ENCODE peak calls at places on chromosomes 12 and 14, in six cellular contexts. J, X, V, W, N and D are unnamed samples. For H3K4me1, the result is how much of the 10 kb centered on the place peaks cover.

GRCh38 chr14:60346706-60347105 is 97.7 kb downstream of the PPM1A start:
- DNase-seq in J (no peak), X (no peak), V (no peak), W (no peak), N (no peak), D (no peak)

GRCh38 chr12:94100254-94100653 is 48.1 kb upstream of the PLXNC1 start:
- DNase-seq in J (peak), X (no peak), V (no peak), W (no peak), N (no peak), D (no peak)

GRCh38 chr12:106301611-106302321 is 767 bp upstream of the TCP11L2 start:
- DNase-seq in J (no peak), X (peak), V (no peak), W (peak), N (peak), D (peak)

GRCh38 chr14:71711131-71711530 is 221.1 kb upstream of the RGS6 start:
- DNase-seq in J (no peak), X (no peak), V (no peak), W (no peak), N (no peak), D (no peak)

GRCh38 chr14:65462411-65462810 is 49.9 kb downstream of the FUT8 start:
- DNase-seq in J (no peak), X (no peak), V (no peak), W (no peak), N (no peak), D (no peak)

GRCh38 chr12:122166422-122167327 is 7.3 kb downstream of the IL31 start:
- DNase-seq in J (no peak), X (no peak), V (no peak), W (no peak), N (no peak), D (no peak)

GRCh38 chr14:49954171-49954631 is 61.3 kb downstream of the ARF6 start:
- DNase-seq in J (peak), X (no peak), V (no peak), W (peak), N (no peak), D (no peak)

GRCh38 chr12:96234591-96235496 is 40.7 kb downstream of the ELK3 start:
- DNase-seq in J (no peak), X (no peak), V (no peak), W (no peak), N (no peak), D (no peak)

GRCh38 chr12:6319446-6319845 is 9.0 kb downstream of the PLEKHG6 start:
- DNase-seq in J (peak), X (no peak), V (no peak), W (no peak), N (no peak), D (no peak)

GRCh38 chr12:112905451-112906089 is 1.2 kb upstream of the OAS1 start:
- DNase-seq in J (no peak), X (no peak), V (no peak), W (no peak), N (no peak), D (no peak)

GRCh38 chr14:105503296-105503640 is 12.2 kb downstream of the TEDC1 start:
- DNase-seq in J (peak), X (no peak), V (no peak), W (no peak), N (no peak), D (no peak)

GRCh38 chr12:25960176-25960575 is 1.7 kb downstream of the RASSF8 start:
- DNase-seq in J (no peak), X (no peak), V (no peak), W (no peak), N (peak), D (no peak)

GRCh38 chr12:43917896-43918295 is 82.0 kb downstream of the TMEM117 start:
- DNase-seq in J (no peak), X (no peak), V (no peak), W (no peak), N (no peak), D (no peak)

GRCh38 chr12:43914391-43914790 is 78.5 kb downstream of the TMEM117 start:
- DNase-seq in J (no peak), X (no peak), V (no peak), W (no peak), N (no peak), D (no peak)

GRCh38 chr12:43912851-43913250 is 77.0 kb downstream of the TMEM117 start:
- DNase-seq in J (no peak), X (no peak), V (no peak), W (no peak), N (no peak), D (no peak)

DNA sequence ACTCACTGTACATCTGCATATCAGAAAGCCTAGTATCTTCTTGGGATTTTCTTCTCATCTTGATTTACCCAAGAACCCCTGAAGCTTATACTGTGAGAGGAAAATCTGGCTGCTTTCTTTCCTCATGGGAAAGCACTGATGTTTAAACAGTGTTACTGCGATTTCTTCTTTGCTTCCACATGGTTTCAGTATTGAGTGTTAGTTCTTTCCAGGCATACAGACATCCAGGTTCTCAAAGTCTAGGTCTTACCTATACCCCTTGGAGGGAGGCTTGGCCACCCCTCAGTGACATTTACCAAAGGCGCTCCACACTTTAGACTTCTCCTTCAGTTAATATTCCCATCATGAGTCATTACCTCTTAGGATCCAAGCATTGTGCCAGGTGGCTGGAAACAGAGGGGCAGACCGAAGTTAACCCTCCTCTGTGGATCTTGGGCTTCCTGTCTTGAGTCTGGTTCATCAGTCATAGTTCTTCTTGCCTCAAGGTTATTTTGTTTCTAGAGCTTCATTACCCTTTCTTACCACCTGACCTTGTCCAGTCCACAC is 79.1 kb downstream of the TMEM117 start:
- DNase-seq in J (no peak), X (no peak), V (no peak), W (no peak), N (no peak), D (no peak)
- TF ChIP-seq CTCF in J (no peak), X (no peak), V (peak), W (no peak), N (no peak), D (no peak)

GRCh38 chr12:116130431-116130830 is 147.1 kb downstream of the MED13L start:
- DNase-seq in J (no peak), X (no peak), V (no peak), W (no peak), N (no peak), D (no peak)

GRCh38 chr12:116126610-116127009 is 150.9 kb downstream of the MED13L start:
- DNase-seq in J (no peak), X (no peak), V (no peak), W (no peak), N (no peak), D (no peak)

GRCh38 chr12:116125981-116126566 is 151.4 kb downstream of the MED13L start:
- DNase-seq in J (no peak), X (no peak), V (no peak), W (peak), N (no peak), D (no peak)

GRCh38 chr12:116127858-116128257 is 149.6 kb downstream of the MED13L start:
- DNase-seq in J (no peak), X (no peak), V (no peak), W (no peak), N (no peak), D (no peak)

GRCh38 chr12:116128779-116129178 is 148.7 kb downstream of the MED13L start:
- DNase-seq in J (no peak), X (no peak), V (no peak), W (no peak), N (no peak), D (no peak)
- H3K4me1 ChIP-seq in J (half or more), X (under half), V (under half), W (half or more), N (half or more), D (under half)

GRCh38 chr14:74240794-74241610 is 1.8 kb downstream of the VSX2 start:
- DNase-seq in J (no peak), X (no peak), V (no peak), W (no peak), N (peak), D (no peak)
- H3K4me3 ChIP-seq in J (peak), X (peak), V (no peak), W (peak), N (peak), D (no peak)

GRCh38 chr14:23299986-23300686 is 2.5 kb downstream of the PPP1R3E start:
- DNase-seq in J (no peak), X (no peak), V (no peak), W (no peak), N (no peak), D (no peak)

GRCh38 chr14:23299186-23299521 is 3.5 kb downstream of the PPP1R3E start:
- DNase-seq in J (no peak), X (no peak), V (no peak), W (no peak), N (no peak), D (no peak)

GRCh38 chr14:23297878-23298277 is 4.8 kb downstream of the PPP1R3E start:
- DNase-seq in J (no peak), X (no peak), V (no peak), W (no peak), N (no peak), D (no peak)

GRCh38 chr14:23300687-23301223 is 1.9 kb downstream of the PPP1R3E start:
- DNase-seq in J (peak), X (peak), V (no peak), W (no peak), N (peak), D (peak)

GRCh38 chr14:23299558-23299957 is 3.1 kb downstream of the PPP1R3E start:
- DNase-seq in J (no peak), X (no peak), V (no peak), W (no peak), N (peak), D (no peak)
- TF ChIP-seq CTCF in J (peak), X (no peak), V (peak), W (peak), N (peak), D (no peak)

GRCh38 chr12:2227360-2227759 is 174.6 kb downstream of the CACNA1C start:
- DNase-seq in J (no peak), X (no peak), V (no peak), W (no peak), N (no peak), D (no peak)

GRCh38 chr12:2231011-2231595 is 178.3 kb downstream of the CACNA1C start:
- DNase-seq in J (no peak), X (no peak), V (no peak), W (no peak), N (no peak), D (no peak)

GRCh38 chr12:2228535-2228934 is 175.7 kb downstream of the CACNA1C start:
- DNase-seq in J (no peak), X (no peak), V (no peak), W (no peak), N (no peak), D (no peak)

GRCh38 chr12:2231956-2232355 is 179.2 kb downstream of the CACNA1C start:
- DNase-seq in J (no peak), X (no peak), V (no peak), W (no peak), N (no peak), D (no peak)

GRCh38 chr12:2229661-2230539 is 177.1 kb downstream of the CACNA1C start:
- DNase-seq in J (no peak), X (no peak), V (no peak), W (no peak), N (no peak), D (no peak)
- H3K4me1 ChIP-seq in J (under half), X (under half), V (under half), W (under half), N (under half), D (under half)

DNA sequence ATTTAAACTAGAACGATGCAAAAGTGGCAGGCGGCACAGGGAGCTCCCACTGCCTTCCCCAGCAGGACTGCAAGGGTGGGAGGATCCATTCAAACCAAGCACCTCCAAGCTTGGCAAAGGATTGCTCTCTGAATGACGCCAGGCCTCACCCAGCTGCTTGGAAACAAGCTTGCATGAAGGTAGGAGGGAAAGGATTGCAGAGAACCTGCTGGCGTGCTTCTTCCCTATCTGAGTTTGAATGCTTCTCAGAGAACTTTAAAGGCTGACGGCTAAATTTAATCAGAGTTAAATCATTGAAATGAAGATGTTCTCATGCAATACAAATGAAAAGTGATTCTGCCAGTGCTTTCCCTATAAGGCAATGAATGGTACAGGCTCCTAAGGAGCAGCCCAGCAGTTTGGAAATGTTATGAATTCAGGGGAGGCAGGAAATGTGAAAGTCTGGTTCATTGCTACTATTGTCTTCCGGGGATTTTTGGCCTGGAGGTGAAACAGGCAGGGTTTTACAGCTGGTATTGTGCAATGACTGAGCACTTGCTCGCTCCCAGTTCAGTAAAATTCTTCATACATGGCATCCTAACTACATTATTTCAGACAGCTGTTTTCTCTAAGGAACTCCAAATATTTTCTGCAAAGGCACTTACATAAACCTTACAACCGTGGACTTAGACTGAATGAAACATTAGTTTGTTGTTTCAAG is 31.9 kb upstream of the DUSP6 start:
- DNase-seq in J (no peak), X (peak), V (no peak), W (peak), N (peak), D (peak)
- H3K4me3 ChIP-seq in J (no peak), X (no peak), V (no peak), W (no peak), N (no peak), D (no peak)

DNA sequence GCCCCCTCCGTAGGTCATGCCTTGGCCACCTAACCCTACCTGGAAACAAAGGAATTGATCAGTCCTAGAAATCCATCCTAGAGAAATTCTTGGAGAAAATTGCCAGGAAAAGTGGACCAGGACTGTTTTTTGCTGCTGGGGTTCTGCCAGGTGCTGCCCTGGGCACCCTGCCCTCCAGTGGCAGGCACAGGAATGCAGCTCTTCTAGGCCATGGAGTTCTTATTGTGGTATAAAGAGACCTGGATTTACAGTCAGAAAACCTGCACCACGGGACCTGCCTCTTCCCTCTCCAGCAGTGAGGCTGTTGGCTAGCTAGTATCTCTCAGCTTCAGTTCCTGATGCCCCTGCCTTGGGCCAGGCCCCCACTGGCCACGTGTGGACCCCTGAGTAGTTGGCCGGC is 59.7 kb downstream of the SLC24A4 start:
- DNase-seq in J (no peak), X (no peak), V (no peak), W (no peak), N (no peak), D (no peak)
- TF ChIP-seq CTCF in J (no peak), X (no peak), V (peak), W (no peak), N (peak), D (no peak)

DNA sequence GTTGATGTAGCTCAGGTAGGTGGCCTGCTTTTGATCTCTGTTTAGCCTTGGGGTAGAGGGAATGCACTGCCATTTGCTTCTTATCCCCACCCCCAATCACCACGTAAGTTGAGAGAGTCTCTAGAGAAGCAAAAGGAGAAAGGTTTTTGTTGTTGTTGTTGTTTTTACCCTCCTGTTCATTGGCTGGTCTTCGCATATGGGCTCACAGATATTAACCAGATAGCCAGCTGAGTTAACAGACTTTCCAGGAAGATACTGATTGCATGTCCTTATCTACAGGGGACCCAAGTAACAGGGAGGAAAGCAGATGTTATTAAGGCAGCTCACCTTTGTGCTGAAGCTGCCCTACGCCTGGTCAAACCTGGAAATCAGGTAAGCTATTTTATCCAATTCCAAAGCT is 2.9 kb downstream of the PA2G4 start:
- DNase-seq in J (no peak), X (no peak), V (no peak), W (no peak), N (no peak), D (no peak)
- H3K4me1 ChIP-seq in J (under half), X (under half), V (under half), W (under half), N (under half), D (under half)